ENCODE peak calls at places on chromosomes 3 and 15, in seven cellular contexts. B, C, D, N, M, S and Y are unnamed samples. For H3K4me1, the result is how much of the 10 kb centered on the place peaks cover.

GRCh38 chr15:42184313-42184712 is 23.8 kb downstream of the VPS39 start:
- DNase-seq in C (no peak), B (no peak), M (no peak), N (no peak), S (no peak), D (no peak), Y (no peak)

GRCh38 chr3:48465531-48466378 is 19.2 kb downstream of the ATRIP start:
- DNase-seq in M (peak), D (peak), N (peak), S (peak), C (no peak), B (peak), Y (peak)

GRCh38 chr3:123202451-123202850 is 708 bp downstream of the SEC22A start:
- DNase-seq in S (no peak), M (no peak), N (peak), B (peak), D (peak), C (no peak), Y (no peak)

GRCh38 chr3:178455264-178455663 is 81.0 kb upstream of the KCNMB2 start:
- DNase-seq in C (no peak), M (no peak), D (no peak), B (no peak), N (no peak), S (no peak), Y (no peak)

GRCh38 chr3:10941972-10942371 is 50.6 kb upstream of the SLC6A1 start:
- DNase-seq in D (peak), M (no peak), C (no peak), S (peak), N (peak), B (no peak), Y (no peak)

GRCh38 chr3:127042634-127043033 is 59.7 kb downstream of the PLXNA1 start:
- DNase-seq in C (no peak), S (peak), M (no peak), D (no peak), N (no peak), B (no peak), Y (no peak)

GRCh38 chr3:185420762-185421161 is 57.8 kb downstream of the MAP3K13 start:
- DNase-seq in C (peak), M (no peak), S (no peak), B (no peak), N (no peak), D (no peak), Y (no peak)

GRCh38 chr3:140349938-140350337 is 327.9 kb upstream of the TRIM42 start:
- DNase-seq in D (no peak), N (no peak), C (no peak), M (no peak), B (no peak), S (no peak), Y (no peak)

GRCh38 chr3:186997061-186998054 is 67.0 kb downstream of the ST6GAL1 start:
- DNase-seq in B (no peak), C (no peak), D (no peak), M (no peak), S (no peak), N (no peak), Y (no peak)

GRCh38 chr15:94480289-94480834 is 249.0 kb downstream of the MCTP2 start:
- DNase-seq in B (no peak), D (no peak), S (no peak), N (no peak), C (no peak), M (no peak), Y (no peak)

GRCh38 chr3:173109143-173109542 is 31.9 kb downstream of the SPATA16 start:
- DNase-seq in M (no peak), C (no peak), S (no peak), N (no peak), B (no peak), D (no peak), Y (no peak)

GRCh38 chr3:45180051-45180450 is 33.9 kb upstream of the CDCP1 start:
- DNase-seq in D (no peak), M (no peak), N (no peak), C (no peak), B (no peak), S (peak), Y (no peak)

GRCh38 chr15:78636378-78636859 is 4.6 kb downstream of the CHRNB4 start:
- DNase-seq in B (no peak), N (no peak), M (no peak), D (no peak), C (no peak), S (no peak), Y (no peak)

GRCh38 chr3:106323586-106323985 is 454.8 kb upstream of the CBLB start:
- DNase-seq in S (no peak), D (no peak), M (no peak), N (no peak), B (no peak), C (no peak), Y (no peak)

GRCh38 chr15:48965972-48966371 is 2.3 kb upstream of the SHC4 start:
- DNase-seq in B (peak), M (no peak), S (no peak), N (no peak), C (peak), D (no peak), Y (no peak)

GRCh38 chr3:66441124-66441523 is 59.7 kb downstream of the LRIG1 start:
- DNase-seq in D (peak), B (no peak), S (no peak), M (no peak), C (no peak), N (no peak), Y (no peak)
- H3K4me1 ChIP-seq in D (half or more), B (under half), S (under half), M (under half), C (under half), N (under half), Y (half or more)

GRCh38 chr15:83066761-83067637 is at the start of gene BTBD1:
- DNase-seq in S (peak), D (peak), N (peak), B (peak), M (peak), C (peak), Y (peak)
- TF ChIP-seq CTCF in S (no peak), D (no peak), N (peak), B (no peak), M (no peak), C (no peak), Y (no peak)

DNA sequence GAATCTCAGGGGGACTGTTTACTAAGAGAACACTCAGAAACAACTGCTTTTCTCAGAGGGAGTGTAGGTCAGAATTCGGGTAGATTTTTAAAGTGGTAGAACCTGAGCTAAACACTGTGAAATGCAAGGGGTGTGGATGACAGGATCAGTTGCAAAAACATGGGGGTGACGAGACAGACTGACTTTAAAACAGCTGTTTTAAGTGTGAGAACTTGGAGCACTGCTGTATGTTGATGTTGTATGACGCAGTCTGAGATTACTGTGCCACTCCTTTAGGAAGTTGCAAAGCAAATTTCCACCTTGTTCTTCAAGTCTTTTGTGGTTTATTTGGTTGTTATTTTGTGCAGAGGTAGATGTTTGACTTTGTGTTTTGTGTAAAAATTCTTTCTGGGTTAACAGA is 36.8 kb upstream of the DIPK2A start:
- DNase-seq in B (no peak), C (no peak), S (no peak), M (no peak), D (no peak), N (no peak), Y (no peak)
- H3K4me1 ChIP-seq in B (under half), C (under half), S (under half), M (under half), D (under half), N (under half), Y (under half)

GRCh38 chr3:60578936-60579335 is 672.3 kb downstream of the FHIT start:
- DNase-seq in M (no peak), B (no peak), C (no peak), S (no peak), D (no peak), N (no peak), Y (no peak)

GRCh38 chr3:60580826-60581225 is 670.4 kb downstream of the FHIT start:
- DNase-seq in C (no peak), D (no peak), M (no peak), N (no peak), S (no peak), B (no peak), Y (no peak)

GRCh38 chr3:60579734-60580133 is 671.5 kb downstream of the FHIT start:
- DNase-seq in N (no peak), D (no peak), M (no peak), B (no peak), C (no peak), S (no peak), Y (no peak)

GRCh38 chr3:60584250-60584649 is 667.0 kb downstream of the FHIT start:
- DNase-seq in D (no peak), S (no peak), M (no peak), B (no peak), C (no peak), N (no peak), Y (no peak)

DNA sequence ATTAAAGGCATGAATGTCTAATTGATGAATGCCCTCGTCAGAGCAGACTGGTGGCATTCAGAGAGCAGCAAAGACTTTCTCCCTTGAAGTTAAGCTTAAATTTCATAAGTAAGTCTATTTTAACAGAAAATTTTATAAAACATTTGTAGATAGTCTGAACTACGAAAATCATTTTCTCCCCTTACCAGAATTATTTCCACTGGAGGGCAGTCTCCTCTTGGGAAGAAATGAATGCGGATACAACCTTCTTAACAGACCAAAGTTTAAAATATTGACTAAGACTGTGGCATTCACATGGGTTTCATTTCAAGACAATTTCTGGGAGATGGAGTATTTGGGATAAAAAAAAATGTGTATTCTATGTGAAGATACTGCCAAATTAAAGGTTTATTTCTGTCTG is 669.0 kb downstream of the FHIT start:
- DNase-seq in B (no peak), D (peak), M (no peak), S (no peak), N (no peak), C (no peak), Y (no peak)
- TF ChIP-seq CTCF in B (no peak), D (peak), M (no peak), S (no peak), N (peak), C (no peak), Y (peak)

DNA sequence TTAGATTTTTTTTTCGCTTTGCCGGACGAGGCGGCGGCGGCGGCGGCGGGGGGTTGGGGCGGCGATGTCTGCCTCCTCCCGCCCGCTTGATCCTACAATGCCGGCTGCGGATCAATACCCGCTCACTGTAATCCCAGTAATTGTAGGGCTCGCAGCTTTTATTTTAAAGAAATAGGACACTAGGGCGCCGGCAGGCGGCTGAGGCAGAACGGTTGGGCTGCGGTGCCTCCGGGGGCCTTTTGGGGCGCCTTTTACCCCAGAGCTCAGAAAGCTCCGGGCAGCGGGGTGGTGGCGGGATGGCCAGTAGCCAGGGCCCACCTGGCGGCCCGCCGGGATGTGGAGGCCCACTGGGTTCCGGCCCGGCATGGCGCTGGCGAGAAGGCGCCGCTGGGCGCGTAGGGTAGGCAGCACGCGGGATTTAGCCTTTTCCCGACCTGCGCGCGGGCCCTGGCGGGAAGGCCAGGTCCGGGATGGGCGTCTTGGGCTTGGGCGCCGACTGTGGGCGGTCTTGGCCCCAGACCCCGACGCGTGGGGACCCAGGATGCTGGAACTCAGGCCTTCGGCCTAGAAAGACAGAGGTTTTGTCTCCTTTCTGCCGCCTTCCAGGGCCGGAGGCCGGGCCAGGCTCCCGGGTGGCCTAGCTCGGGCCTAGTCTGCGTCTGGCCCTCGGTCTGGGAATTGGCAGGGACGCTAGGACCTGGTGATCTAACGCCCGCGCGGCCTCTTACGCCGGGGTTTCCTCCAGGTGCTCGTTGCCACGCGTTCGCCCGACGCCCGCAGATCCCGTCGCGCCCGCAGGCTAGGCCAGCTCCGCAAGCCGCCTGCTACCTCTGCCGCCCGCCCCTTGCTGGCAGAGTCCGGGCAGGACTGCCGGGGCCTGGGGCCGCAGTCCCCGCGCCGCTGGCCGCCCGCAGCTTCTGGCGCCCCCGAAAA is 15.5 kb upstream of the ONECUT1 start:
- DNase-seq in S (peak), C (no peak), B (no peak), N (peak), D (peak), M (no peak), Y (no peak)
- H3K4me1 ChIP-seq in S (under half), C (under half), B (under half), N (under half), D (under half), M (under half), Y (under half)

GRCh38 chr3:113743006-113743639 is 2.9 kb downstream of the NAA50 start:
- DNase-seq in M (no peak), C (no peak), D (no peak), N (no peak), S (no peak), B (no peak), Y (no peak)
- TF ChIP-seq CTCF in M (no peak), C (no peak), D (no peak), N (no peak), S (no peak), B (no peak), Y (no peak)

DNA sequence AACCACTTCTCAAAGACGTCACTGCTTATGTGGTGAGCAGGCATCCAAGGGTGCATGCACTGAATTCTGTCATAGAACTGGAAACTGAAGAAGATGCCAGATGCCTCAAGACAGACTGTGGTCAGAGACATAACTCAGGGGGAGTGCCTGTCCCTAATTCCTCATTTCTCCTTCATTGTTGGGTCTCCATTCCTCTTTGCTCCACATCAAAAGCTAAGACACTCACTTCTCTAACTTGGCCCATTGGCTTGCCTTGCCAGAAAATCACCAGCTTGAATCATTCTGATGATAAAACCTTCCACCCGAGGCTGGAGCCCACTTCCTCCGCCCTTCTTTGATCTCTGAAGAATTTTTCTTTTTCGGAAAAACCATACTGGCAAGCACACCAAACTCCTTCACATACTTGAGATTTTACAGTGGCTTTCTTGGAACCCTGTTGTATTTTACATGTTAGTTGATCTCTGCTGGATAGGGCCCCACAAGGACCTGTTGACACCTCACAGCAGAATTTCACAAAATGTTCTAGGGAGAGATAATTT is 69.9 kb downstream of the COL8A1 start:
- DNase-seq in S (no peak), D (no peak), N (no peak), B (no peak), C (no peak), M (no peak), Y (no peak)
- H3K4me1 ChIP-seq in S (under half), D (under half), N (under half), B (under half), C (under half), M (under half), Y (under half)

GRCh38 chr3:40237892-40238571 is 71.5 kb upstream of the EIF1B start:
- DNase-seq in N (peak), C (no peak), B (peak), D (peak), M (no peak), S (no peak), Y (no peak)
- TF ChIP-seq CTCF in N (peak), C (no peak), B (no peak), D (peak), M (no peak), S (no peak), Y (no peak)